ENCODE peak calls at places on chromosomes 16 and 17, in ten cellular contexts. I, L, M, W, V, Y, T, X, S and U are unnamed samples.

GRCh38 chr17:39772415-39772814 is 34.7 kb downstream of the GRB7 start:
- DNase-seq in X (no peak), S (no peak), Y (no peak), L (no peak), V (peak; percentile 56), W (no peak), I (no peak), M (no peak), T (no peak), U (no peak)

GRCh38 chr17:4710693-4711634 is 532 bp downstream of the ARRB2 start:
- DNase-seq in M (no peak), S (no peak), I (no peak), T (no peak), W (no peak), V (no peak), Y (peak; percentile 21), L (no peak), X (peak; percentile 19), U (no peak)

GRCh38 chr16:75899163-75899562 is 172.9 kb upstream of the CPHXL start:
- DNase-seq in V (no peak), W (no peak), S (no peak), T (no peak), Y (no peak), M (no peak), X (no peak), L (no peak), I (no peak), U (no peak)

GRCh38 chr16:4178468-4179010 is 62.3 kb upstream of the ADCY9 start:
- DNase-seq in L (no peak), T (no peak), Y (no peak), V (no peak), I (no peak), M (no peak), W (no peak), S (no peak), X (no peak), U (no peak)

GRCh38 chr17:39756376-39757079 is 18.8 kb downstream of the GRB7 start:
- DNase-seq in L (no peak), V (no peak), M (no peak), S (no peak), I (no peak), X (no peak), T (no peak), Y (no peak), W (no peak), U (peak; percentile 56)

GRCh38 chr16:67150833-67151396 is at the start of gene B3GNT9:
- DNase-seq in I (peak; percentile 75), V (peak; percentile 54), X (no peak), S (peak; percentile 52), L (no peak), Y (no peak), M (peak; percentile 60), W (peak; percentile 58), T (peak; percentile 68), U (no peak)

GRCh38 chr17:30161601-30162000 is 45.0 kb downstream of the NSRP1 start:
- DNase-seq in L (no peak), W (no peak), X (no peak), V (no peak), S (no peak), M (no peak), Y (no peak), T (no peak), I (no peak), U (no peak)

GRCh38 chr16:67150058-67150832 is 553 bp downstream of the B3GNT9 start:
- DNase-seq in Y (no peak), I (peak; percentile 78), X (no peak), V (no peak), S (peak; percentile 54), L (no peak), T (peak; percentile 80), M (no peak), W (no peak), U (no peak)

GRCh38 chr16:81618661-81619060 is 160.4 kb upstream of the PLCG2 start:
- DNase-seq in M (peak; percentile 75), X (no peak), W (no peak), Y (no peak), L (no peak), V (peak; percentile 15), S (no peak), T (no peak), I (no peak), U (no peak)

GRCh38 chr17:75047398-75048098 is 523 bp downstream of the KCTD2 start:
- DNase-seq in T (no peak), M (no peak), Y (peak; percentile 24), W (no peak), L (no peak), V (no peak), X (peak; percentile 15), I (no peak), S (no peak), U (peak; percentile 37)

GRCh38 chr17:13593021-13593751 is 8.5 kb downstream of the HS3ST3A1 start:
- DNase-seq in M (no peak), T (no peak), L (no peak), X (no peak), W (no peak), Y (no peak), S (no peak), V (no peak), I (no peak), U (no peak)

GRCh38 chr16:27303256-27304100 is 10.3 kb upstream of the IL4R start:
- DNase-seq in X (no peak), L (no peak), T (no peak), V (no peak), Y (no peak), W (no peak), S (no peak), M (no peak), I (no peak), U (no peak)

GRCh38 chr17:42517516-42517915 is 18.5 kb upstream of the NAGLU start:
- DNase-seq in W (peak; percentile 80), Y (peak; percentile 69), I (peak; percentile 84), S (peak; percentile 77), L (no peak), V (peak; percentile 78), T (peak; percentile 94), M (peak; percentile 92), X (peak; percentile 72), U (peak; percentile 51)

GRCh38 chr17:50154604-50155003 is 4.1 kb upstream of the PPP1R9B start:
- DNase-seq in I (no peak), M (no peak), Y (no peak), T (no peak), L (no peak), W (no peak), V (no peak), X (no peak), S (no peak), U (no peak)

GRCh38 chr16:66188786-66189725 is 177.4 kb upstream of the CDH5 start:
- DNase-seq in X (no peak), S (no peak), Y (no peak), L (no peak), T (peak; percentile 81), M (no peak), V (peak; percentile 43), W (no peak), I (no peak), U (no peak)

GRCh38 chr16:2007081-2007836 is 2.4 kb downstream of the ZNF598 start:
- DNase-seq in T (no peak), I (no peak), X (no peak), Y (no peak), V (no peak), M (no peak), S (no peak), L (no peak), W (no peak), U (no peak)

GRCh38 chr17:83189673-83190385 is 110.4 kb downstream of the METRNL start:
- DNase-seq in L (peak; percentile 30), T (peak; percentile 74), S (no peak), M (peak; percentile 47), X (no peak), V (no peak), I (no peak), Y (no peak), W (peak; percentile 46), U (no peak)

GRCh38 chr17:40554646-40555295 is 10.5 kb downstream of the CCR7 start:
- DNase-seq in S (no peak), X (peak; percentile 3), L (no peak), M (no peak), I (no peak), V (no peak), Y (no peak), T (no peak), W (no peak), U (no peak)

GRCh38 chr17:57085448-57086068 is 512 bp downstream of the AKAP1 start:
- DNase-seq in S (peak; percentile 58), I (peak; percentile 73), W (no peak), L (no peak), Y (peak; percentile 31), M (peak; percentile 64), T (peak; percentile 18), V (peak; percentile 61), X (peak; percentile 55), U (peak; percentile 72)

GRCh38 chr17:80825471-80826345 is 165.9 kb upstream of the CHMP6 start:
- DNase-seq in X (no peak), M (no peak), V (no peak), W (no peak), T (no peak), Y (no peak), L (no peak), I (no peak), S (no peak), U (no peak)